ENCODE peak calls at places on chromosomes 11 and 22, in seven cellular contexts. C is stimulated activated effector memory CD8-positive, alpha-beta T cell treated with anti-CD3 and anti-CD28 coated beads, Interleukin-12 subunit alpha, Interleukin-12 subunit beta, amount 100 ng/mL, for 72 hours; K is GM03348; F is C1 segment of cervical spinal cord; B is HT-29; A is astrocyte of the spinal cord; Z is choroid plexus epithelial cell. U is an unnamed sample.

GRCh38 chr22:26174280-26174679 is 5.0 kb downstream of the SEZ6L start:
- DNase-seq in F (no peak), K (peak; percentile 18), B (peak; percentile 2), C (no peak), Z (no peak), A (no peak), U (no peak)

GRCh38 chr11:1073261-1073724 is 1.4 kb upstream of the MUC2 start:
- DNase-seq in Z (peak; percentile 62), C (no peak), K (peak; percentile 78), F (no peak), A (no peak), B (peak; percentile 84), U (no peak)

GRCh38 chr11:111299111-111300026 is 1.0 kb downstream of the POU2AF3 start:
- DNase-seq in K (peak; percentile 85), Z (peak; percentile 22), F (peak; percentile 15), B (peak; percentile 78), C (no peak), A (peak; percentile 25), U (peak; percentile 47)

GRCh38 chr22:39207141-39208012 is 37.4 kb downstream of the PDGFB start:
- DNase-seq in B (peak; percentile 74), Z (peak; percentile 47), A (peak; percentile 35), C (no peak), K (peak; percentile 3), F (no peak), U (no peak)

GRCh38 chr11:68524213-68524612 is 63.7 kb downstream of the PPP6R3 start:
- DNase-seq in C (no peak), A (no peak), Z (peak; percentile 20), K (no peak), F (no peak), B (no peak), U (no peak)

GRCh38 chr11:12207384-12208150 is 97.2 kb downstream of the MICAL2 start:
- DNase-seq in A (peak; percentile 95), B (no peak), K (peak; percentile 49), C (peak; percentile 68), F (no peak), Z (peak; percentile 75), U (no peak)

GRCh38 chr11:6229911-6230310 is 4.5 kb downstream of the FHIP1B start:
- DNase-seq in A (no peak), C (no peak), K (no peak), Z (no peak), F (no peak), B (peak; percentile 74), U (no peak)

GRCh38 chr11:61969391-61969758 is 1.9 kb upstream of the FTH1 start:
- DNase-seq in B (no peak), Z (no peak), F (no peak), C (no peak), K (no peak), A (no peak), U (no peak)

GRCh38 chr22:29491012-29491411 is 11.0 kb downstream of the NEFH start:
- DNase-seq in F (no peak), A (no peak), B (no peak), Z (no peak), K (no peak), C (no peak), U (no peak)

GRCh38 chr22:19801340-19802000 is 40.9 kb downstream of the TBX1 start:
- DNase-seq in K (peak; percentile 70), C (no peak), B (no peak), F (no peak), A (no peak), Z (no peak), U (no peak)

U was measured in activated B cell treated with CpG ODN at 0.5 μM for 24 hours.